ENCODE peak calls at places on chromosomes 13 and 19, in four cellular contexts. C is neural progenitor cell; N is cerebellum; L is activated naive CD4-positive, alpha-beta T cell treated with anti-CD3 and anti-CD28 coated beads, Interleukin-2, amount 10 ng/mL, durations not matched to agents 7 days and 5 days. I is an unnamed sample.

GRCh38 chr19:7618771-7619510 is 10.4 kb downstream of the XAB2 start:
- DNase-seq in C (no peak), N (no peak), L (no peak), I (no peak)

GRCh38 chr13:98563071-98563470 is 13.8 kb downstream of the STK24 start:
- DNase-seq in C (no peak), N (no peak), L (peak), I (peak)

GRCh38 chr13:26951581-26952177 is 191.1 kb upstream of the GPR12 start:
- DNase-seq in C (no peak), N (no peak), L (no peak), I (no peak)

GRCh38 chr13:99218545-99218944 is 17.9 kb downstream of the UBAC2 start:
- DNase-seq in C (peak), N (no peak), L (no peak), I (no peak)

GRCh38 chr19:37227996-37228395 is 10.0 kb downstream of the ZNF383 start:
- DNase-seq in C (peak), N (no peak), L (peak), I (no peak)

GRCh38 chr13:41563501-41564001 is 106.2 kb downstream of the RGCC start:
- DNase-seq in C (no peak), N (no peak), L (no peak), I (no peak)

GRCh38 chr13:97274782-97275252 is 52.7 kb downstream of the MBNL2 start:
- DNase-seq in C (no peak), N (no peak), L (no peak), I (no peak)

GRCh38 chr19:18972301-18972831 is 31.3 kb upstream of the HOMER3 start:
- DNase-seq in C (no peak), N (no peak), L (no peak), I (no peak)

GRCh38 chr19:58044391-58044790 is 10.6 kb downstream of the ZSCAN1 start:
- DNase-seq in C (no peak), N (no peak), L (no peak), I (no peak)

GRCh38 chr19:19661675-19662251 is 1.7 kb downstream of the ATP13A1 start:
- DNase-seq in C (peak), N (no peak), L (peak), I (no peak)

GRCh38 chr13:95614641-95615245 is 29.8 kb downstream of the DZIP1 start:
- DNase-seq in C (no peak), N (no peak), L (no peak), I (no peak)

GRCh38 chr13:46079770-46080169 is 25.1 kb downstream of the CPB2 start:
- DNase-seq in C (no peak), N (no peak), L (no peak), I (no peak)

GRCh38 chr19:17236831-17237543 is 8.7 kb downstream of the NR2F6 start:
- DNase-seq in C (no peak), N (no peak), L (no peak), I (no peak)

GRCh38 chr19:3784607-3785463 is 1.3 kb downstream of the MATK start:
- DNase-seq in C (peak), N (no peak), L (no peak), I (no peak)

GRCh38 chr19:35348909-35349611 is 1.4 kb downstream of the FFAR1 start:
- DNase-seq in C (peak), N (no peak), L (peak), I (no peak)

GRCh38 chr19:15129856-15130580 is 22.8 kb downstream of the SYDE1 start:
- DNase-seq in C (no peak), N (no peak), L (peak), I (no peak)

GRCh38 chr13:60012503-60012902 is 151.2 kb downstream of the DIAPH3 start:
- DNase-seq in C (no peak), N (no peak), L (no peak), I (no peak)

GRCh38 chr19:39144487-39145071 is 19.0 kb downstream of the PAK4 start:
- DNase-seq in C (peak), N (no peak), L (no peak), I (no peak)

GRCh38 chr19:3801412-3802096 is 15.4 kb upstream of the MATK start:
- DNase-seq in C (peak), N (peak), L (peak), I (peak)

GRCh38 chr19:55264531-55264930 is 5.7 kb upstream of the PPP6R1 start:
- DNase-seq in C (no peak), N (no peak), L (no peak), I (no peak)

I was measured in effector CD4-positive, alpha-beta T cell.